ENCODE peak calls at places on chromosomes 11 and 22, in four cellular contexts. Q is RCC 7860, B is GM18507, P is fibroblast of the aortic adventitia. G is an unnamed sample.

GRCh38 chr11:8829556-8829955 is 81.4 kb upstream of the AKIP1 start:
- DNase-seq in Q (no peak), B (no peak), P (no peak), G (no peak)

GRCh38 chr11:111663820-111664219 is 61.6 kb downstream of the SIK2 start:
- DNase-seq in Q (no peak), B (no peak), P (peak), G (no peak)

GRCh38 chr11:3674189-3674588 is 3.0 kb upstream of the CHRNA10 start:
- DNase-seq in Q (peak), B (no peak), P (peak), G (no peak)

GRCh38 chr11:114883472-114883871 is 205.1 kb downstream of the NXPE2 start:
- DNase-seq in Q (no peak), B (no peak), P (no peak), G (no peak)

GRCh38 chr11:117054382-117054781 is 43.8 kb downstream of the SIK3 start:
- DNase-seq in Q (no peak), B (no peak), P (no peak), G (no peak)

GRCh38 chr11:120172054-120172881 is 34.4 kb upstream of the TRIM29 start:
- DNase-seq in Q (peak), B (peak), P (peak), G (peak)

GRCh38 chr11:71232364-71232763 is 20.0 kb downstream of the SHANK2 start:
- DNase-seq in Q (no peak), B (no peak), P (no peak), G (no peak)

GRCh38 chr11:86143429-86144030 is 74.6 kb upstream of the PICALM start:
- DNase-seq in Q (no peak), B (no peak), P (no peak), G (no peak)

GRCh38 chr11:119188887-119189286 is 3.6 kb downstream of the NHERF4 start:
- DNase-seq in Q (no peak), B (no peak), P (no peak), G (peak)

GRCh38 chr11:68682531-68682931 is 1.8 kb upstream of the GAL start:
- DNase-seq in Q (no peak), B (no peak), P (no peak), G (no peak)

GRCh38 chr22:43630451-43630850 is 181.7 kb downstream of the EFCAB6 start:
- DNase-seq in Q (no peak), B (no peak), P (no peak), G (no peak)

GRCh38 chr11:46348986-46349401 is 1.7 kb downstream of the DGKZ start:
- DNase-seq in Q (no peak), B (no peak), P (no peak), G (no peak)

GRCh38 chr11:123451183-123451907 is 21.3 kb downstream of the GRAMD1B start:
- DNase-seq in Q (no peak), B (no peak), P (no peak), G (no peak)

GRCh38 chr22:19868333-19868732 is 13.7 kb upstream of the GNB1L start:
- DNase-seq in Q (no peak), B (no peak), P (no peak), G (no peak)

GRCh38 chr11:34050967-34051348 is 573 bp upstream of the CAPRIN1 start:
- DNase-seq in Q (peak), B (no peak), P (peak), G (no peak)

GRCh38 chr22:37502342-37503182 is 16.4 kb upstream of the MFNG start:
- DNase-seq in Q (no peak), B (no peak), P (no peak), G (no peak)

GRCh38 chr11:113531575-113532451 is 56.6 kb upstream of the DRD2 start:
- DNase-seq in Q (no peak), B (no peak), P (no peak), G (no peak)

GRCh38 chr22:41140365-41140957 is 48.1 kb downstream of the EP300 start:
- DNase-seq in Q (no peak), B (no peak), P (no peak), G (no peak)

GRCh38 chr11:76885390-76886097 is 24.8 kb downstream of the ACER3 start:
- DNase-seq in Q (peak), B (no peak), P (peak), G (no peak)

GRCh38 chr22:35728639-35729308 is 11.1 kb downstream of the APOL5 start:
- DNase-seq in Q (no peak), B (no peak), P (no peak), G (no peak)

GRCh38 chr22:42338502-42338901 is 68.0 kb upstream of the TCF20 start:
- DNase-seq in Q (no peak), B (no peak), P (no peak), G (no peak)

GRCh38 chr11:28760676-28761390 is 652.6 kb downstream of the METTL15 start:
- DNase-seq in Q (peak), B (no peak), P (no peak), G (no peak)

GRCh38 chr11:105466582-105467228 is 143.2 kb upstream of the GRIA4 start:
- DNase-seq in Q (no peak), B (no peak), P (peak), G (no peak)

GRCh38 chr11:130612291-130612802 is 163.9 kb downstream of the ADAMTS15 start:
- DNase-seq in Q (peak), B (no peak), P (peak), G (no peak)

GRCh38 chr22:40019100-40019499 is 24.3 kb downstream of the FAM83F start:
- DNase-seq in Q (no peak), B (no peak), P (no peak), G (no peak)

GRCh38 chr11:68099474-68100405 is 21.4 kb downstream of the CHKA start:
- DNase-seq in Q (no peak), B (no peak), P (peak), G (peak)

GRCh38 chr22:47166446-47167016 is 404.1 kb downstream of the TBC1D22A start:
- DNase-seq in Q (no peak), B (no peak), P (no peak), G (no peak)

GRCh38 chr11:82889133-82890001 is 10.9 kb downstream of the PRCP start:
- DNase-seq in Q (no peak), B (no peak), P (peak), G (no peak)

GRCh38 chr22:37501610-37502341 is 15.6 kb upstream of the MFNG start:
- DNase-seq in Q (peak), B (no peak), P (peak), G (no peak)

GRCh38 chr11:128522943-128523518 is 64.3 kb downstream of the ETS1 start:
- DNase-seq in Q (no peak), B (no peak), P (no peak), G (no peak)

GRCh38 chr11:86578727-86579405 is 93.5 kb downstream of the ME3 start:
- DNase-seq in Q (no peak), B (no peak), P (no peak), G (no peak)

GRCh38 chr11:10407749-10408472 is 47.2 kb upstream of the AMPD3 start:
- DNase-seq in Q (no peak), B (no peak), P (no peak), G (no peak)

GRCh38 chr11:12319734-12320387 is 57.5 kb upstream of the PARVA start:
- DNase-seq in Q (no peak), B (no peak), P (no peak), G (no peak)